ENCODE peak calls at places on chromosome 2, in eight cellular contexts. A is stimulated activated naive CD8-positive, alpha-beta T cell treated with anti-CD3 and anti-CD28 coated beads, Interleukin-15, amount 100 ng/mL, for 72 hours; N is NCI-H1092 treated with DMSO at 0.1 percent for 48 hours; M is IMR-90; S is AG08395; I is EL; O is lung microvascular endothelial cell; U is T follicular helper cell. G is an unnamed sample.

GRCh38 chr2:134268265-134268664 is 14.4 kb downstream of the MGAT5 start:
- DNase-seq in S (no peak), O (peak), M (peak), N (no peak), I (no peak), U (no peak), A (no peak), G (no peak)

GRCh38 chr2:120686511-120687168 is 49.0 kb upstream of the GLI2 start:
- DNase-seq in U (no peak), A (no peak), M (no peak), O (no peak), N (no peak), S (no peak), I (no peak), G (no peak)

GRCh38 chr2:31322376-31322775 is 88.4 kb downstream of the EHD3 start:
- DNase-seq in U (no peak), S (no peak), A (no peak), I (peak), M (peak), O (no peak), N (no peak), G (peak)

GRCh38 chr2:88187038-88187676 is 17.0 kb downstream of the THNSL2 start:
- DNase-seq in M (peak), A (no peak), O (peak), I (peak), S (peak), U (no peak), N (peak), G (peak)

GRCh38 chr2:227180286-227180685 is 15.9 kb downstream of the COL4A3 start:
- DNase-seq in O (no peak), A (no peak), S (no peak), N (no peak), M (no peak), I (no peak), U (no peak), G (no peak)

GRCh38 chr2:100257939-100258338 is 64.4 kb downstream of the LONRF2 start:
- DNase-seq in I (no peak), O (peak), A (no peak), S (peak), N (no peak), U (no peak), M (peak), G (peak)

GRCh38 chr2:157890960-157891629 is 15.0 kb upstream of the ACVR1 start:
- DNase-seq in S (no peak), I (no peak), M (no peak), U (no peak), O (no peak), A (no peak), N (peak), G (peak)

GRCh38 chr2:897091-897490 is 53.6 kb upstream of the SNTG2 start:
- DNase-seq in O (no peak), M (no peak), S (no peak), N (no peak), U (no peak), I (no peak), A (no peak), G (no peak)

GRCh38 chr2:20496069-20496468 is 49.2 kb downstream of the RHOB start:
- DNase-seq in S (peak), U (no peak), O (no peak), I (peak), N (no peak), M (peak), A (no peak), G (peak)

GRCh38 chr2:191115391-191115790 is 35.4 kb downstream of the STAT4 start:
- DNase-seq in S (no peak), N (no peak), I (peak), U (no peak), M (peak), A (peak), O (no peak), G (peak)

GRCh38 chr2:26555246-26556133 is 77.6 kb upstream of the OTOF start:
- DNase-seq in U (no peak), A (no peak), M (no peak), N (peak), I (peak), S (peak), O (no peak), G (peak)

GRCh38 chr2:240212425-240213225 is 72.2 kb upstream of the OTOS start:
- DNase-seq in I (no peak), O (no peak), N (no peak), U (no peak), A (no peak), S (no peak), M (no peak), G (no peak)

GRCh38 chr2:108987111-108987510 is 1.9 kb downstream of the EDAR start:
- DNase-seq in A (peak), S (no peak), O (no peak), N (no peak), U (peak), I (no peak), M (no peak), G (no peak)

GRCh38 chr2:215532844-215533243 is 97.0 kb upstream of the FN1 start:
- DNase-seq in A (no peak), O (no peak), S (no peak), I (no peak), U (no peak), N (no peak), M (peak), G (no peak)

G was measured in GM23248.